ENCODE peak calls at places on chromosomes 6 and 20, in four cellular contexts. One of them, this sample, is unnamed.

GRCh38 chr20:35468671-35469334 is 13.4 kb downstream of the CEP250 start:
- DNase-seq in endothelial cell of umbilical vein: no peak
- DNase-seq in NCI-H1417: no peak
- DNase-seq in HCT116: no peak
- DNase-seq in this sample: no peak

GRCh38 chr6:41036601-41037000 is 2.4 kb downstream of the UNC5CL start:
- DNase-seq in endothelial cell of umbilical vein: no peak
- DNase-seq in NCI-H1417: no peak
- DNase-seq in HCT116: no peak
- DNase-seq in this sample: no peak

GRCh38 chr20:60299951-60300350 is 341.7 kb downstream of the CDH26 start:
- DNase-seq in endothelial cell of umbilical vein: no peak
- DNase-seq in NCI-H1417: no peak
- DNase-seq in HCT116: no peak
- DNase-seq in this sample: peak; percentile 13

GRCh38 chr20:55538261-55538908 is 466.9 kb downstream of the CBLN4 start:
- DNase-seq in endothelial cell of umbilical vein: no peak
- DNase-seq in NCI-H1417: no peak
- DNase-seq in HCT116: no peak
- DNase-seq in this sample: no peak

GRCh38 chr6:87661503-87661902 is 40.5 kb downstream of the AKIRIN2 start:
- DNase-seq in endothelial cell of umbilical vein: no peak
- DNase-seq in NCI-H1417: no peak
- DNase-seq in HCT116: no peak
- DNase-seq in this sample: no peak

GRCh38 chr6:39357998-39358686 is 35.6 kb upstream of the KCNK16 start:
- DNase-seq in endothelial cell of umbilical vein: peak; percentile 54
- DNase-seq in NCI-H1417: peak; percentile 59
- DNase-seq in HCT116: no peak
- DNase-seq in this sample: no peak

GRCh38 chr20:8309638-8310037 is 177.6 kb downstream of the PLCB1 start:
- DNase-seq in endothelial cell of umbilical vein: no peak
- DNase-seq in NCI-H1417: no peak
- DNase-seq in HCT116: no peak
- DNase-seq in this sample: no peak

GRCh38 chr6:30411515-30412207 is 66.7 kb downstream of the RPP21 start:
- DNase-seq in endothelial cell of umbilical vein: peak; percentile 41
- DNase-seq in NCI-H1417: peak; percentile 11
- DNase-seq in HCT116: peak; percentile 61
- DNase-seq in this sample: peak; percentile 16

GRCh38 chr6:31114540-31114876 is at the start of gene PSORS1C1:
- DNase-seq in endothelial cell of umbilical vein: peak; percentile 86
- DNase-seq in NCI-H1417: no peak
- DNase-seq in HCT116: peak; percentile 90
- DNase-seq in this sample: peak; percentile 80

GRCh38 chr6:158521759-158522158 is 38.1 kb upstream of the TMEM181 start:
- DNase-seq in endothelial cell of umbilical vein: no peak
- DNase-seq in NCI-H1417: no peak
- DNase-seq in HCT116: no peak
- DNase-seq in this sample: no peak

GRCh38 chr6:128139519-128139918 is 238.7 kb upstream of the THEMIS start:
- DNase-seq in endothelial cell of umbilical vein: peak; percentile 32
- DNase-seq in NCI-H1417: no peak
- DNase-seq in HCT116: no peak
- DNase-seq in this sample: no peak